ENCODE peak calls at places on chromosome 14, in five cellular contexts. L is Caco-2, T is AG04450, B is left ventricle myocardium inferior, Z is hepatocyte. V is an unnamed sample. For H3K27me3, the result is how much of the 10 kb centered on the place peaks cover.

GRCh38 chr14:74642011-74642410 is 30.0 kb upstream of the LTBP2 start:
- DNase-seq in B (peak), T (no peak), Z (no peak), L (no peak), V (no peak)

GRCh38 chr14:85531594-85532391 is 1.8 kb downstream of the FLRT2 start:
- DNase-seq in L (no peak), Z (peak), B (peak), T (no peak), V (peak)

GRCh38 chr14:35366048-35366428 is 38.5 kb downstream of the NFKBIA start:
- DNase-seq in T (no peak), Z (no peak), L (no peak), B (no peak), V (no peak)

GRCh38 chr14:90715495-90715894 is 100.7 kb downstream of the TTC7B start:
- DNase-seq in Z (no peak), B (no peak), T (no peak), L (no peak), V (no peak)

GRCh38 chr14:64176330-64176729 is 117.8 kb downstream of the ESR2 start:
- DNase-seq in Z (no peak), T (no peak), B (no peak), L (no peak), V (no peak)

GRCh38 chr14:53850714-53851296 is 105.8 kb downstream of the BMP4 start:
- DNase-seq in L (peak), Z (no peak), B (no peak), T (no peak), V (peak)

GRCh38 chr14:99619873-99620834 is 16.1 kb upstream of the CCDC85C start:
- DNase-seq in T (no peak), Z (no peak), B (no peak), L (no peak), V (peak)

GRCh38 chr14:34665785-34666425 is 36.0 kb upstream of the SNX6 start:
- DNase-seq in L (no peak), Z (peak), B (no peak), T (peak), V (no peak)

GRCh38 chr14:105333020-105333490 is 18.5 kb downstream of the PACS2 start:
- DNase-seq in Z (no peak), L (no peak), T (no peak), B (no peak), V (no peak)

GRCh38 chr14:65173973-65174693 is 71.8 kb upstream of the MAX start:
- DNase-seq in T (no peak), B (no peak), Z (no peak), L (no peak), V (peak)

GRCh38 chr14:33347816-33348215 is 409.1 kb downstream of the NPAS3 start:
- DNase-seq in T (no peak), L (no peak), Z (no peak), B (no peak), V (no peak)

GRCh38 chr14:77950371-77950770 is 150.5 kb downstream of the ADCK1 start:
- DNase-seq in L (no peak), Z (no peak), B (no peak), T (no peak), V (no peak)

GRCh38 chr14:100022772-100023451 is 42.3 kb upstream of the EVL start:
- DNase-seq in Z (peak), B (peak), L (no peak), T (no peak), V (no peak)

GRCh38 chr14:104445086-104445485 is 134.5 kb upstream of the C14orf180 start:
- DNase-seq in L (no peak), B (no peak), Z (no peak), T (no peak), V (no peak)

GRCh38 chr14:96243785-96244184 is 12.2 kb upstream of the BDKRB1 start:
- DNase-seq in Z (no peak), T (no peak), B (no peak), L (no peak), V (no peak)

GRCh38 chr14:103072595-103073366 is 11.2 kb upstream of the LBHD2 start:
- DNase-seq in L (no peak), B (no peak), Z (peak), T (no peak), V (no peak)

GRCh38 chr14:24329736-24330135 is 5.1 kb downstream of the ADCY4 start:
- DNase-seq in Z (no peak), T (no peak), B (no peak), L (no peak), V (no peak)

GRCh38 chr14:28083456-28083855 is 683.1 kb upstream of the FOXG1 start:
- DNase-seq in Z (no peak), T (no peak), B (no peak), L (no peak), V (no peak)

GRCh38 chr14:64049616-64050381 is 197.0 kb downstream of the SYNE2 start:
- DNase-seq in T (no peak), B (no peak), L (no peak), Z (no peak), V (no peak)

GRCh38 chr14:53278602-53279506 is 125.7 kb upstream of the DDHD1 start:
- DNase-seq in B (no peak), L (no peak), Z (no peak), T (peak), V (peak)

GRCh38 chr14:60655898-60656754 is 6.8 kb upstream of the SIX1 start:
- DNase-seq in B (no peak), Z (no peak), T (no peak), L (no peak), V (no peak)

GRCh38 chr14:65639216-65639615 is 226.7 kb downstream of the FUT8 start:
- DNase-seq in L (no peak), T (no peak), Z (no peak), B (no peak), V (no peak)

GRCh38 chr14:28488658-28489057 is 277.9 kb upstream of the FOXG1 start:
- DNase-seq in T (no peak), L (no peak), B (no peak), Z (no peak), V (no peak)

GRCh38 chr14:74525361-74525851 is 31.8 kb downstream of the ISCA2 start:
- DNase-seq in L (no peak), Z (no peak), B (no peak), T (no peak), V (no peak)

GRCh38 chr14:83757896-83758295 is 1772.0 kb upstream of the FLRT2 start:
- DNase-seq in B (no peak), T (peak), Z (no peak), L (no peak), V (no peak)

GRCh38 chr14:34951286-34951685 is 31.5 kb upstream of the SRP54 start:
- DNase-seq in Z (no peak), T (no peak), L (no peak), B (no peak), V (no peak)

GRCh38 chr14:102516531-102517411 is 7.2 kb upstream of the ANKRD9 start:
- DNase-seq in L (peak), T (no peak), Z (peak), B (peak), V (no peak)

GRCh38 chr14:53108292-53108937 is 44.7 kb downstream of the DDHD1 start:
- DNase-seq in B (no peak), T (no peak), Z (no peak), L (no peak), V (no peak)

GRCh38 chr14:91254456-91254855 is 10.0 kb upstream of the GPR68 start:
- DNase-seq in Z (no peak), T (no peak), L (no peak), B (no peak), V (no peak)

GRCh38 chr14:81435578-81436295 is 35.6 kb upstream of the STON2 start:
- DNase-seq in L (peak), Z (peak), B (peak), T (no peak), V (peak)

GRCh38 chr14:74988131-74988530 is 14.6 kb upstream of the EIF2B2 start:
- DNase-seq in L (no peak), B (no peak), T (no peak), Z (no peak), V (peak)

GRCh38 chr14:56812364-56813103 is 2.3 kb upstream of the OTX2 start:
- DNase-seq in L (no peak), B (no peak), Z (no peak), T (no peak), V (no peak)

GRCh38 chr14:37931998-37932397 is 275.7 kb upstream of the SSTR1 start:
- DNase-seq in B (no peak), L (no peak), T (no peak), Z (no peak), V (no peak)

GRCh38 chr14:106586098-106586704 is 1059.8 kb downstream of the TMEM121 start:
- DNase-seq in Z (no peak), L (peak), B (no peak), T (no peak), V (no peak)

GRCh38 chr14:53902307-53902706 is 54.3 kb downstream of the BMP4 start:
- DNase-seq in B (no peak), Z (no peak), T (no peak), L (no peak), V (no peak)

GRCh38 chr14:77681196-77682157 is 26.3 kb downstream of the ALKBH1 start:
- DNase-seq in T (no peak), B (no peak), Z (peak), L (peak), V (no peak)

GRCh38 chr14:69483765-69484443 is 624 bp upstream of the PLEKHD1 start:
- DNase-seq in Z (peak), L (no peak), T (no peak), B (no peak), V (peak)
- H3K27me3 ChIP-seq in Z (half or more), L (under half), T (half or more), B (half or more), V (half or more)

DNA sequence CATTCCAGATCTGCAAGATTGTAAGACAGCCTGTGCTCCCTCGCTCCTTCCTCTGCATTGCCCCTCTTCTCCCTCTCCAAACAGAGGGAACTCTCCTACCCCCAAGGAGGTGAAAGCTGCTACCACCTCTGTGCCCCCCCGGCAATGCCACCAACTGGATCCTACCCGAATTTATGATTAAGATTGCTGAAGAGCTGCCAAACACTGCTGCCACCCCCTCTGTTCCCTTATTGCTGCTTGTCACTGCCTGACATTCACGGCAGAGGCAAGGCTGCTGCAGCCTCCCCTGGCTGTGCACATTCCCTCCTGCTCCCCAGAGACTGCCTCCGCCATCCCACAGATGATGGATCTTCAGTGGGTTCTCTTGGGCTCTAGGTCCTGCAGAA is 37.4 kb downstream of the DAD1 start:
- DNase-seq in B (no peak), T (no peak), L (no peak), Z (no peak), V (no peak)
- H3K4me3 ChIP-seq in B (no peak), T (no peak), L (no peak), Z (no peak), V (no peak)

GRCh38 chr14:32078030-32078793 is 1.1 kb downstream of the ARHGAP5 start:
- DNase-seq in L (peak), Z (peak), B (peak), T (no peak), V (peak)

GRCh38 chr14:32078794-32079663 is 1.9 kb downstream of the ARHGAP5 start:
- DNase-seq in T (no peak), Z (peak), L (peak), B (no peak), V (peak)

GRCh38 chr14:32076278-32077080 is 625 bp upstream of the ARHGAP5 start:
- DNase-seq in L (peak), T (peak), B (peak), Z (peak), V (peak)

GRCh38 chr14:32075636-32076277 is 1.3 kb upstream of the ARHGAP5 start:
- DNase-seq in Z (peak), T (no peak), B (peak), L (no peak), V (peak)

GRCh38 chr14:32077081-32078029 is at the start of gene ARHGAP5:
- DNase-seq in T (no peak), B (no peak), Z (peak), L (peak), V (peak)
- TF ChIP-seq CTCF in T (peak), B (peak), Z (peak), L (no peak), V (no peak)

GRCh38 chr14:79451601-79452000 is 759.7 kb downstream of the DIO2 start:
- DNase-seq in T (no peak), Z (no peak), L (no peak), B (no peak), V (no peak)
- H3K27me3 ChIP-seq in T (under half), Z (under half), L (under half), B (under half), V (under half)

DNA sequence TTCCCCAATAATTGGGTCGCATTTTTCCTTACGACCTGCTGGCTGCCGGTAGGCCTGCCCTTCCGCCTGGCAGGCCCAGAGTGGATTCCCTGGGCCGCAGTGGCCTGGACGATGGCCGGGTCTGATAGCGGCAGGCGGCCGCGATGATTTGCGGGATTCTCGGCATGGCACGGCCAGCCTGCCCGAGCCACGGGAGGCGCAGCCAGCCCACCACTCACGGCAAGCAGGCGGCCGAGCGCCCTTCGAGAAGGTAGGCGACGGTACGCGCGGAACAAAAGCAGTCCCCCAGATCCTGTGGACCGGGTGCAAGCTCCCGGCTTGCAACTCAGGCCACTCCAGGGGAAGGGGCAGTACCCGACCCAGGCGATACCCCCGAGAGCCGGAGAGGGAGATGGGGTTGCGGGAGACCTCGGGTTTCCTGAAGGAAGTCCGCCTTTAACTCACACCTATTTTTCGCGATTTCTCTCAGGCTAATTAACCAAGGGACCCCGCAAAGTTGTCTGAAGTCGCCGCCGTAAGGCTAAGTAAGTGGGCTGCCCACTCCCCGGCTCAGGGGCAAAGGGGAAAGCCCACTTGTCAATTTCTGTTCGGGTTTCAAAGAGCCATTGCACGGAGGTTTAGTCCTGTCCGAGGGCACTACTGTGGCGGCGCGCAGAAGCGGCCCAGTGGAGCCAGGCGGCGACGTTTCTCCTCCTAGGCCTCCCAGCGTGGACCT is 1.4 kb upstream of the GSC start:
- DNase-seq in Z (no peak), L (no peak), B (no peak), T (no peak), V (no peak)
- H3K4me3 ChIP-seq in Z (no peak), L (no peak), B (no peak), T (no peak), V (no peak)

GRCh38 chr14:51356381-51356780 is 116.3 kb downstream of the TMX1 start:
- DNase-seq in B (no peak), T (no peak), L (no peak), Z (no peak), V (peak)
- TF ChIP-seq CTCF in B (no peak), T (no peak), L (no peak), Z (no peak), V (no peak)

DNA sequence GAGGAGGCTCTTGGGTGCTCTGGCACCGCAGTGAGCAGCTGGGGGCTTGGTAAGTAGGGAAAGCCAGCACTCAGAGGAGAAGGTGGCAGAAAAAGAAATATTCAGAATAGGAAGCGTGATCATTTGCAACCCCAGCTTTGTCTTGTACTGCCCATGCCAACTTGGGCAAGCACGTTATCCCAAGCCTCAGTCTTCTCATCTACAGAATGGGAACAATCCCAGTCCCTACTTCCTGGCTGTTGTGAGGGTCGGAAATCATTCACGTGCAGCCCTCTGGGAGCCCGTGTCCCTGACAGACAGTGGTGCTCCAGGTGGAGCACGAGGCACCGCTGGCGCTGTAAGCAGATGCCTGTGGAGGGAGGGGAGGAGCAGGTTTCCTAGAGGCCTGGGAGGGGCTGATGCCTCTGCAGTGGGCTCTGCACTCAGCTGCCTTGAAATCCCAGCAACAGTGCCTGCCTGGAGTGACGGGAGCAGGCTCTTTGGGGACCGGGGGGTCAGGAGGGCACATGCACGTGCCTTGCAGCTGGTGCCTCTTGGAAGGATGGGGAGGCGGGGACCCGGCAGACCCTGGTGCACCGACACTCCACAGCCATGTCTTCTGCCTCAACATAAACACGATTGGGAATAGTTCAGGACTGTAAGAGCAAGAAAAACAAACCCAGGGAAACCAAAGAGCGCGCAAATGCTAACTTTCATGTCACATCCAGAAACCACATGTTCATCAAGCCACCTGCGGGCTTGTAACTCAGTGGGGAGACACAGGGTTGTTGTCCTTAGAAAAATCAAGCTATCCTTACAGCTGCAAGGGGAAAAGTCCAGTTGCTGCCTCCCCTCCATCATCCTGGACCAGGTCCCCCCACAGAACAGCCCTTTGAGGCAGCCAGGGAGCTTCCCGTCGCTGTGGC is 86.5 kb upstream of the DIO3 start:
- DNase-seq in Z (no peak), B (no peak), T (no peak), L (no peak), V (no peak)
- H3K27me3 ChIP-seq in Z (under half), B (half or more), T (under half), L (under half), V (under half)

DNA sequence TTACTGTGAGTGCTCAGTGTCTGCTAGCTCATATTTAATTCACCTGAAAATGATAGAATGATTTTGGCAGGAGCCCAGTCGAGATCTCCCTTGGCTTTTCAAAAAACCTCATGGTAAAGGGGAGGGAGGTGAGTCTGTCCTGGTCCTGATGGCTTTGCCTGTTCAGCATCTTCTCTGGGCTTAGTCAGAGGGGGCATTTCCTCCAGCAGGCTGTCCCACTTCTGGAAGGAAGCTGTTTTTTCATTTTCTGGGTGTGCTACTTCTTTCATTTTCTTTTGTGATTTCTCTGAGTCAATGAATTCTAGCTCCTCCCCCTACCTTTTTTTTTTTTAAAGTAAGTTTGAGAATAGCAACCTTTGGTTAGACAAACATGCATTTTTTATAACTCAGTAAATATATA is 58.8 kb downstream of the TMX1 start:
- DNase-seq in L (no peak), Z (no peak), T (no peak), B (no peak), V (no peak)
- H3K4me3 ChIP-seq in L (no peak), Z (no peak), T (no peak), B (no peak), V (no peak)

GRCh38 chr14:89391123-89391522 is 25.9 kb downstream of the FOXN3 start:
- DNase-seq in T (no peak), L (no peak), B (no peak), Z (no peak), V (no peak)

GRCh38 chr14:89391556-89391955 is 25.5 kb downstream of the FOXN3 start:
- DNase-seq in Z (no peak), T (no peak), L (no peak), B (no peak), V (no peak)

GRCh38 chr14:89387922-89388685 is 28.9 kb downstream of the FOXN3 start:
- DNase-seq in L (no peak), Z (no peak), T (no peak), B (no peak), V (no peak)

GRCh38 chr14:89386214-89386886 is 30.7 kb downstream of the FOXN3 start:
- DNase-seq in Z (no peak), T (no peak), B (no peak), L (no peak), V (no peak)

DNA sequence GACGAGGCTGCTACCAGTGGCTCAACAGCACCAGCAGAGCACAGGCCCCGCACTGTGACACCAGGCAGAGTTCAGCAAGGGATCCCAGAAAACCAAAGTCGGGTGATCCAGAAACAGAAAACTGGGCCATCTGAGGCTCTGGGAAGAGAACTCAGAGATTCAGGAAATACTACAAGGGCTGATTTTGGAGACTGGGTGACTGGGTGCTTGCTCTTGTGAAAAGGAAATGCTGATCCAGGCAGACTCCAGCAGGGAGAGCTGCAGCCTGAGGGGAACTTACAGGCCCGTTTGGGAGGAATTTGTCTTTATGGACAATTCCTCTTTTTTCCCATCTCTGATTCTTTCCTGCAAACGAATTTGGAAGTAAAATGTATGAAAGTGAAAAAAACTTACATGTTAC is 28.2 kb downstream of the FOXN3 start:
- DNase-seq in T (no peak), L (no peak), Z (no peak), B (no peak), V (peak)
- TF ChIP-seq CTCF in T (peak), L (no peak), Z (peak), B (peak), V (peak)

GRCh38 chr14:69573841-69574265 is 818 bp downstream of the CCDC177 start:
- DNase-seq in B (no peak), Z (peak), L (peak), T (no peak), V (peak)
- H3K27me3 ChIP-seq in B (half or more), Z (half or more), L (under half), T (half or more), V (half or more)

V was measured in cardiac muscle cell.